ENCODE peak calls at places on chromosomes 5 and 9, in six cellular contexts. Y is AG04450; C is A549; V is CD8-positive, alpha-beta memory T cell; W is left ventricle myocardium inferior; Z is bronchial epithelial cell. A is an unnamed sample.

GRCh38 chr5:125612356-125613149 is 810.7 kb upstream of the GRAMD2B start:
- DNase-seq in V (no peak), W (no peak), C (no peak), Y (no peak), Z (no peak), A (no peak)

GRCh38 chr5:62133426-62133825 is 172.6 kb upstream of the KIF2A start:
- DNase-seq in Z (no peak), V (no peak), C (no peak), Y (no peak), W (no peak), A (no peak)

GRCh38 chr9:135214706-135215105 is 127.2 kb downstream of the OLFM1 start:
- DNase-seq in W (no peak), Z (no peak), C (no peak), Y (no peak), V (no peak), A (no peak)

GRCh38 chr5:77952811-77953210 is 176.7 kb upstream of the TBCA start:
- DNase-seq in W (no peak), C (no peak), Y (no peak), Z (no peak), V (no peak), A (peak; percentile 36)

GRCh38 chr9:89410709-89411111 is 87.2 kb downstream of the SEMA4D start:
- DNase-seq in Z (no peak), Y (no peak), V (no peak), C (no peak), W (no peak), A (no peak)

GRCh38 chr9:71758785-71759184 is 9.5 kb downstream of the CEMIP2 start:
- DNase-seq in V (no peak), W (no peak), Y (no peak), Z (peak; percentile 87), C (peak; percentile 65), A (no peak)

GRCh38 chr9:70519912-70520724 is 105.7 kb upstream of the KLF9 start:
- DNase-seq in Z (no peak), V (no peak), W (no peak), Y (no peak), C (no peak), A (no peak)

GRCh38 chr5:142290574-142291299 is 34.1 kb downstream of the SPRY4 start:
- DNase-seq in V (no peak), C (no peak), W (peak; percentile 31), Z (peak; percentile 53), Y (no peak), A (no peak)

GRCh38 chr5:116571568-116572321 is 2.9 kb downstream of the SEMA6A start:
- DNase-seq in Z (no peak), Y (no peak), W (no peak), C (peak; percentile 6), V (no peak), A (no peak)

GRCh38 chr5:175681975-175682354 is 24.1 kb downstream of the HRH2 start:
- DNase-seq in Y (no peak), Z (no peak), C (no peak), V (no peak), W (no peak), A (no peak)

GRCh38 chr5:68431181-68431580 is 215.6 kb downstream of the PIK3R1 start:
- DNase-seq in V (no peak), W (no peak), Z (no peak), C (no peak), Y (no peak), A (no peak)

GRCh38 chr5:20113031-20113685 is 125.2 kb upstream of the CDH18 start:
- DNase-seq in W (no peak), Z (no peak), V (no peak), Y (no peak), C (no peak), A (peak; percentile 4)

GRCh38 chr5:56616454-56617160 is 198.7 kb upstream of the MAP3K1 start:
- DNase-seq in W (no peak), Z (no peak), V (no peak), C (no peak), Y (no peak), A (no peak)

GRCh38 chr9:101399641-101399965 is 952 bp downstream of the ZNF189 start:
- DNase-seq in V (no peak), W (no peak), Z (no peak), Y (no peak), C (no peak), A (no peak)

GRCh38 chr9:89723696-89724095 is 118.9 kb downstream of the GADD45G start:
- DNase-seq in Y (no peak), W (no peak), V (no peak), C (no peak), Z (no peak), A (no peak)

GRCh38 chr9:2158111-2158610 is 143.0 kb downstream of the SMARCA2 start:
- DNase-seq in V (peak; percentile 45), Y (no peak), Z (peak; percentile 73), C (peak; percentile 67), W (peak; percentile 38), A (peak; percentile 37)

GRCh38 chr5:116013931-116014330 is 18.3 kb upstream of the ARL14EPL start:
- DNase-seq in C (no peak), Y (no peak), Z (no peak), V (no peak), W (no peak), A (no peak)

GRCh38 chr5:159406571-159406970 is 76.3 kb upstream of the IL12B start:
- DNase-seq in W (no peak), Z (no peak), Y (no peak), V (no peak), C (no peak), A (no peak)

GRCh38 chr5:136058031-136058971 is 29.5 kb downstream of the TGFBI start:
- DNase-seq in V (no peak), Y (peak; percentile 100), C (peak; percentile 96), Z (peak; percentile 69), W (peak; percentile 66), A (peak; percentile 98)

GRCh38 chr9:127300886-127301447 is 36.4 kb downstream of the GARNL3 start:
- DNase-seq in W (no peak), V (no peak), Y (no peak), C (no peak), Z (no peak), A (no peak)

GRCh38 chr5:94691947-94692346 is 73.5 kb downstream of the SLF1 start:
- DNase-seq in Z (peak; percentile 61), W (no peak), C (peak; percentile 32), V (no peak), Y (no peak), A (peak; percentile 78)

GRCh38 chr5:180631549-180632392 is 17.6 kb downstream of the FLT4 start:
- DNase-seq in C (no peak), W (no peak), V (no peak), Z (no peak), Y (no peak), A (no peak)

GRCh38 chr9:128908372-128908771 is 12.4 kb upstream of the PHYHD1 start:
- DNase-seq in Y (no peak), Z (no peak), W (no peak), V (no peak), C (no peak), A (no peak)

GRCh38 chr9:34984049-34984448 is 5.5 kb upstream of the DNAJB5 start:
- DNase-seq in W (no peak), V (peak; percentile 38), C (no peak), Z (no peak), Y (no peak), A (no peak)

DNA sequence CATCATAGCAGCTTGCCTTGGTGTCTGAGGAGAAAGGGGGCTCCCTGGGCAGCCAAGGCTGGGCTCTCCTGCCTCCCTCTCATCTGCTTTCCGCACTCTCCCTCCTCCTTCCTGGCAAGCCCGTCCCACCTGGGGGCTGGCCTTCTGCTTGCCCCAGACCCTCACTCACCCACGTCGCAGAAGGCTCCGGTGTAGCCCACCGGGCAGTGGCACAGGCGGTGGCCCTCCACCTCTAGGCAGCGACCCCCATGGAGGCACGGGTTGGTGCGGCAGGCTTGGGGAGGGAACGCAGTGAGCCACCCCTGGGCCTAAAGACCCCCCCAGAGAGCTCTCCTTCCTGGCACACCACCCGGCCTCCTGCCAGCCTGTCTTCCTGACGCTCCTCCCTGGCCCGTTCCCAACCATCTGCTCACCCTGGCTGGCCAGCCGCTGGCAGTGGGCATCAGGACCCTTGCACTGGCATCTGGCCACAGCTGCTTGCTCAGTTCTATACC is 4.2 kb upstream of the PFN3 start:
- DNase-seq in W (no peak), Z (no peak), C (no peak), Y (no peak), V (no peak), A (no peak)
- H3K4me3 ChIP-seq in W (peak overlapping the region; percentile 74), Z (peak overlapping the region; percentile 55), C (peak overlapping the region; percentile 60), Y (peak overlapping the region; percentile 69), V (peak overlapping the region; percentile 23), A (peak overlapping the region; percentile 66)

DNA sequence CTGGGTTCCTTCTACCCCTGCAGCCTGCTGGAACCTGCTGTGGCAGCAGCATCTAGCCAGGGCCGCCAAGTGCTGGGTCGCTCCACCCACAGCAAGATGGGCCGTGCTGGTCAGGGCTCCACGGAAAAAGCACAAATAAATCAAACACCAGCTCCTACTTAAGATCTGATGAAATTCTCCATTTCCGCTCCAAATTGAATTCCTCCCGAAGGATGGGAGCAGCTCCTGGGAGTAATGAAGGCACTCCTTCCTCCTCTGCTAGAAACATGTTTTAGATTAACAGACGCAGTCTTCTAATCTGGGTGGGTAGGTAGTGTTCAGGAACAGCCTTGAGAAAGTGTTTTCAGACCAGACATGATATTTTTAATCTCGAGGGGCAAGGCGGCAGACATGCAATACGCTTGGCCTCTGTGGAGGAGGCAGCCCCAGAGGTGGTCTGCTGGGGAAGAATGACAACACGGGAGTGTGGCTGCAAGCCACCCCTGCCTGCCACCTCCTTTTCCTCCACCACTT is 194.0 kb downstream of the AOPEP start:
- DNase-seq in W (peak; percentile 58), V (no peak), C (peak; percentile 89), Z (peak; percentile 50), Y (peak; percentile 33), A (peak; percentile 45)
- H3K4me3 ChIP-seq in W (peak overlapping the region; percentile 17), V (no peak overlapping the region), C (peak overlapping the region; percentile 27), Z (no peak overlapping the region), Y (no peak overlapping the region), A (no peak overlapping the region)

GRCh38 chr5:173962436-173962835 is 26.5 kb upstream of the C5orf47 start:
- DNase-seq in C (no peak), Z (no peak), Y (no peak), W (no peak), V (no peak), A (no peak)

GRCh38 chr5:173968154-173968553 is 20.8 kb upstream of the C5orf47 start:
- DNase-seq in C (no peak), Z (no peak), W (no peak), V (no peak), Y (no peak), A (no peak)

GRCh38 chr5:173963107-173963506 is 25.9 kb upstream of the C5orf47 start:
- DNase-seq in Y (peak; percentile 52), V (no peak), C (peak; percentile 36), Z (peak; percentile 66), W (no peak), A (peak; percentile 37)

GRCh38 chr5:173963867-173964429 is 25.0 kb upstream of the C5orf47 start:
- DNase-seq in C (peak; percentile 75), V (peak; percentile 70), W (no peak), Z (peak; percentile 63), Y (no peak), A (no peak)

GRCh38 chr5:173964491-173964890 is 24.5 kb upstream of the C5orf47 start:
- DNase-seq in V (no peak), C (no peak), Z (peak; percentile 8), W (no peak), Y (no peak), A (no peak)
- H3K4me3 ChIP-seq in V (no peak overlapping the region), C (peak overlapping the region; percentile 23), Z (peak overlapping the region; percentile 43), W (no peak overlapping the region), Y (no peak overlapping the region), A (no peak overlapping the region)

DNA sequence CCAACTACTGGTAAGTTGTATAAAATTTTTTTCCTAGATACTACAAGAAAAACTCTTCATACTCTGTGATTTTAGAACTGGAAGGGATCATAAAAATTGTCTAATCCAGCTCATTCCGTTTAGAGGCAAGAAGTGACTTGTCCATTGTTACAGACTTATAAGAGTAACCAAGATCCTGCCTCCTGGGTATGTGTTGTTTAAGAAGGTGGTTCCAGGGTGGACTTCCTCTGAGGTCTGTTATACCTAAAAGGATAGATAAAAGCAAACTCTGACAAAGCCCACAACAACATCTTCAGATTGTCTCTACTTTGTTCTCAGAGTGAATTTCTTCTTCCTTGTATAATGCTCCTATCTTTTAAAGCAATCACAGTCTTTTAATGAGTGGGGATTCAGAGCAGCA is 24.2 kb downstream of the TGFBR1 start:
- DNase-seq in C (no peak), W (no peak), V (peak; percentile 47), Z (peak; percentile 77), Y (no peak), A (no peak)
- H3K4me3 ChIP-seq in C (no peak overlapping the region), W (no peak overlapping the region), V (no peak overlapping the region), Z (no peak overlapping the region), Y (no peak overlapping the region), A (no peak overlapping the region)